ENCODE peak calls at places on chromosomes 5 and 9, in seven cellular contexts. M, T, N, U, A, G and I are unnamed samples. For H3K4me1, the result is how much of the 10 kb centered on the place peaks cover.

GRCh38 chr5:171612749-171613148 is 172.9 kb upstream of the SMIM23 start:
- DNase-seq in U (no peak), M (no peak), A (peak), G (no peak), N (no peak), T (no peak), I (no peak)

GRCh38 chr9:106130374-106130773 is 436.0 kb downstream of the TMEM38B start:
- DNase-seq in T (no peak), G (no peak), U (no peak), M (no peak), A (no peak), N (no peak), I (no peak)

GRCh38 chr9:137423810-137424291 is 658 bp downstream of the NOXA1 start:
- DNase-seq in N (no peak), U (peak), A (peak), T (peak), G (peak), M (peak), I (peak)

GRCh38 chr5:9894571-9895304 is 264.6 kb upstream of the TAS2R1 start:
- DNase-seq in T (no peak), M (no peak), U (no peak), N (no peak), A (no peak), G (no peak), I (no peak)

GRCh38 chr9:81976351-81976750 is 12.2 kb upstream of the SPATA31D1 start:
- DNase-seq in M (no peak), G (no peak), T (no peak), U (no peak), A (no peak), N (peak), I (no peak)

GRCh38 chr9:130486103-130486502 is 41.3 kb downstream of the ASS1 start:
- DNase-seq in A (no peak), M (no peak), N (no peak), T (no peak), U (no peak), G (no peak), I (no peak)

GRCh38 chr5:143635146-143635752 is 176.7 kb upstream of the HMHB1 start:
- DNase-seq in M (no peak), A (no peak), N (no peak), U (no peak), T (no peak), G (no peak), I (peak)

GRCh38 chr9:79152306-79152705 is 419.5 kb upstream of the TLE4 start:
- DNase-seq in T (no peak), M (no peak), N (no peak), A (no peak), U (no peak), G (no peak), I (no peak)

GRCh38 chr9:3827175-3827574 is 301.4 kb upstream of the RFX3 start:
- DNase-seq in N (no peak), A (no peak), G (no peak), U (no peak), T (no peak), M (no peak), I (peak)

GRCh38 chr9:13983607-13984006 is 330.3 kb downstream of the NFIB start:
- DNase-seq in M (no peak), T (no peak), U (no peak), N (no peak), A (no peak), G (no peak), I (no peak)

GRCh38 chr5:87770016-87770415 is 357.3 kb upstream of the CCNH start:
- DNase-seq in G (no peak), T (no peak), U (no peak), A (no peak), M (no peak), N (no peak), I (no peak)

GRCh38 chr9:80401243-80401642 is 829.5 kb downstream of the TLE4 start:
- DNase-seq in U (no peak), T (no peak), A (no peak), N (no peak), M (no peak), G (no peak), I (no peak)

GRCh38 chr5:24535646-24536045 is 109.1 kb downstream of the CDH10 start:
- DNase-seq in A (no peak), N (no peak), U (no peak), G (no peak), M (no peak), T (no peak), I (no peak)

GRCh38 chr5:122415481-122416120 is 103.6 kb downstream of the SNCAIP start:
- DNase-seq in U (peak), G (peak), M (no peak), N (peak), T (peak), A (peak), I (peak)

GRCh38 chr5:152932631-152933030 is 527.6 kb upstream of the NMUR2 start:
- DNase-seq in A (no peak), N (no peak), T (no peak), M (no peak), G (no peak), U (no peak), I (no peak)

GRCh38 chr5:139177809-139178581 is 20.2 kb downstream of the SIL1 start:
- DNase-seq in G (no peak), T (no peak), U (peak), A (peak), N (no peak), M (peak), I (peak)

GRCh38 chr5:1799602-1800469 is at the start of gene MRPL36:
- DNase-seq in U (peak), N (peak), T (peak), M (peak), A (peak), G (peak), I (peak)
- TF ChIP-seq POLR2A in U (peak), N (peak), T (peak), M (peak), A (peak), G (peak), I (no peak)

DNA sequence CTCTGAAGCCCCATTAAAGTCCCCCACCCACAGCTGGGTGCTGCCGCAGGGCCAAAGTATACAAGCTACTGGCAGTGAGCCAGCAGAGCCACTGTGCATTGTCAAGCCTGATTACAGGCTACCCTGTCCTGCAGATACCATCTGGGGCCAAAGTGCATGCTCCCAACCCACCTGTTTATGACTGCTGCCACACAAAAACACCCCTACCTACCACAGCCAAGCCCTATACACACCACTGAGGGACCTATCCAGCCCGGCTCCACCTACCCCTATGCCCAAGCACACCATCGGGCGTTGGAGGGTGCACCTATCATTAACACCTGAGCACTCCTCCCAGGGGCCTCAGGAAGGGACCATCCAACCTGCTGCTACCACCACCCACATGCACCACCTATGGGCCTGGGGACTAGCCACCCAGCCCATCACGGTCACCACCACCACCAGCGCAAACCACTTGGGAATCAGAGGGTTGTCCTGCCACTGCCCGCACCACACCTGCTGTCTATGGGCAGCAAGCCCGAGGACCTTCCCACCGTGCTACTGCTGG is 105.0 kb downstream of the PLPP1 start:
- DNase-seq in G (no peak), A (no peak), N (no peak), M (no peak), T (no peak), U (peak), I (no peak)
- H3K4me1 ChIP-seq in G (under half), A (under half), N (under half), M (under half), T (under half), U (under half), I (under half)

GRCh38 chr9:94881946-94882345 is 155.4 kb downstream of the AOPEP start:
- DNase-seq in A (no peak), U (no peak), N (no peak), G (no peak), T (no peak), M (no peak), I (no peak)
- H3K27ac ChIP-seq in A (no peak), U (no peak), N (no peak), G (no peak), T (no peak), M (peak), I (peak)

GRCh38 chr9:83964973-83965349 is 15.1 kb downstream of the HNRNPK start:
- DNase-seq in M (no peak), T (no peak), U (no peak), N (no peak), G (no peak), A (no peak), I (no peak)
- TF ChIP-seq POLR2A in M (no peak), T (no peak), U (no peak), N (no peak), G (no peak), A (no peak), I (no peak)

GRCh38 chr5:172644229-172644628 is 3.2 kb downstream of the NEURL1B start:
- DNase-seq in G (no peak), U (peak), A (no peak), T (no peak), M (no peak), N (no peak), I (no peak)
- H3K4me1 ChIP-seq in G (under half), U (half or more), A (half or more), T (under half), M (under half), N (under half), I (half or more)

GRCh38 chr9:129110740-129111142 is at the start of gene CRAT:
- DNase-seq in N (peak), A (peak), U (peak), G (peak), M (peak), T (peak), I (peak)

GRCh38 chr9:129111143-129111761 is at the start of gene PTPA:
- DNase-seq in U (peak), M (peak), N (peak), T (peak), G (peak), A (peak), I (peak)

GRCh38 chr9:129109952-129110739 is 447 bp downstream of the CRAT start:
- DNase-seq in U (peak), A (peak), N (no peak), M (no peak), T (peak), G (no peak), I (no peak)

GRCh38 chr9:129111762-129112151 is 542 bp downstream of the PTPA start:
- DNase-seq in T (peak), A (no peak), G (no peak), U (peak), N (peak), M (no peak), I (peak)

DNA sequence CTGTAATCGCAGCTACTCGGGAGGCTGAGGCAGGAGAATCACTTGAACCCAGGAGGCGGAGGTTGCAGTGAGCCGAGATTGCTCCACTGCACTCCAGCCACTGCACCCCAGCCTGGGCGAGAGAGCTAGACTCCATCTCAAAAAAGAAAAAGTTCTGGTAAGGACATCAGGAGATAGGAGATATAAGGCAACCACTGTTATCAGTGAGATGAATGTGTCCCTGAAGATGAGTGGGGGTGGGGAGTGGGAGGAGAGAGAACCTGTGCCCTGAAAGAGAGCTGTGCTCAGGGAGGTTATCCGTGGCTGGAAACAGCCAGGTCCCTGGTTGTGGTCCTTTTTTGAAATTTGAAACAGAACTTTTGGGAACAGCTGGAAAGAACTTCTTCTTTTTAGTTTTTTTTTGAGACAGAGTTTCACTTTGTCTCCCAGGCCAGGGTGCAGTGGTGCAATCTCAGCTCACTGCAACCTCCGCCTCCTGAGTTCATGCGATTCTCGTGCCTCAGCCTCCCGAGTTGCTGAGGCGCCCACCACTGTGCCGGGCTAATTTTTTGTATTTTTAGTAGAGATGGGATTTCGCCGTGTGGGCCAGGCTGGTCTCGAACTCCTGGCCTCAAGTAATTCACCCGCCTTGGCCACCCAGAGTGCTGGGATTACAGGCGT is 2.6 kb downstream of the PTPA start:
- DNase-seq in M (no peak), G (no peak), A (no peak), N (peak), U (no peak), T (peak), I (no peak)
- H3K27ac ChIP-seq in M (no peak), G (no peak), A (no peak), N (peak), U (no peak), T (no peak), I (no peak)

GRCh38 chr5:40985501-40985900 is 76.2 kb downstream of the C7 start:
- DNase-seq in U (no peak), G (no peak), A (no peak), M (no peak), N (no peak), T (no peak), I (no peak)
- TF ChIP-seq POLR2A in U (no peak), G (no peak), A (no peak), M (no peak), N (no peak), T (no peak), I (no peak)

GRCh38 chr9:110887276-110887675 is 151.0 kb downstream of the LPAR1 start:
- DNase-seq in A (no peak), G (no peak), N (no peak), M (no peak), U (no peak), T (no peak), I (no peak)

GRCh38 chr9:110891760-110892159 is 146.5 kb downstream of the LPAR1 start:
- DNase-seq in T (no peak), G (no peak), N (no peak), A (no peak), M (no peak), U (no peak), I (no peak)

GRCh38 chr9:110886832-110887231 is 151.4 kb downstream of the LPAR1 start:
- DNase-seq in A (no peak), G (no peak), T (no peak), U (no peak), N (no peak), M (no peak), I (no peak)

GRCh38 chr9:110892689-110893088 is 145.6 kb downstream of the LPAR1 start:
- DNase-seq in G (no peak), N (no peak), A (no peak), U (no peak), T (no peak), M (no peak), I (no peak)

DNA sequence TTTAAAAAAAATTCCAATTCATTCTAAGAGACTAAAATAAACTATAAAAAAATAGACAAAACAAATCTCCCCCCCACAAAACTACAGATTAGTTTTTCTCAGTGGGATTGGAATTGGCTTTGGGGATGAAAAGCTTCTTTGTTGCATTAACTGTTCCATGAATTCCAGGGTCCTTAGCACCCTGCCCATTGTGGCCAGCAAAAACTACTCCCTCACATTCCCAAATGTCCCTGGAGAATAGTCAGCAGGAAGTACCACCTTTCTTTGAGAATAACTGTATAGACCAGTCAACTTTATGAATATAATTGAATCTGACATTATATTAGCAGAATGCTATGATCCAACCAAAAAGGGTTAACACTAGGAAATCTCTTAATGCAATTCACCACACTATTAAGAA is 147.9 kb downstream of the LPAR1 start:
- DNase-seq in U (no peak), T (no peak), M (no peak), G (no peak), N (no peak), A (no peak), I (no peak)
- H3K4me1 ChIP-seq in U (under half), T (under half), M (under half), G (under half), N (under half), A (under half), I (under half)

DNA sequence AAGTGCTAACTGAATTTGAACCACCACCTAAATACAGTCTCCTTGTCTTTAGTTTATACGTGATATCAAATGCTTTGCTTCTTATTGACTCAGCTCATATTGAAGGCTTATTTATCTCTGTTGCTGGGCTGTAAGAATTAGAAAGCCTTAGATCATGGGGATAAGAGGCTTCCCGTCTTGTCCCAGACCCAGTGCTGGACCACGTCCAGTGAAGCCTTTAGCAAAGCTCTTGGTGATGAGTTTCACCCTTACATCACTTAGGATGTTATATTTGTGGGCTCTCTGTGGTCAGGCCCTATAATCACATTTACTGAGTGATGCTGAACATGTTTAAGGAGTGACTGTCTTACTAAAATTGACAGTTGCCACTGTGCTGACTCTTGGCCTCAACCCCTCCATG is 11.2 kb downstream of the FAM240B start:
- DNase-seq in T (no peak), M (no peak), U (no peak), N (no peak), G (no peak), A (no peak), I (no peak)
- H3K27ac ChIP-seq in T (no peak), M (no peak), U (no peak), N (no peak), G (no peak), A (no peak), I (no peak)